ENCODE peak calls at places on chromosomes 11 and 22, in six cellular contexts. L, T, X, K, G and E are unnamed samples.

GRCh38 chr22:50169774-50170341 is 673 bp upstream of the PANX2 start:
- DNase-seq in L (peak; percentile 9), T (no peak), X (peak; percentile 46), K (no peak), G (peak; percentile 49), E (peak; percentile 63)

GRCh38 chr11:25981998-25982397 is 349.9 kb upstream of the ANO3 start:
- DNase-seq in L (no peak), T (peak; percentile 41), X (no peak), K (no peak), G (peak; percentile 53), E (peak; percentile 39)

GRCh38 chr22:44505796-44506354 is 7.8 kb upstream of the RTL6 start:
- DNase-seq in L (no peak), T (no peak), X (no peak), K (no peak), G (no peak), E (no peak)

GRCh38 chr11:73205666-73206343 is 12.3 kb upstream of the P2RY2 start:
- DNase-seq in L (no peak), T (no peak), X (no peak), K (no peak), G (no peak), E (no peak)

GRCh38 chr11:35246725-35247124 is 107.8 kb downstream of the CD44 start:
- DNase-seq in L (no peak), T (no peak), X (peak; percentile 17), K (no peak), G (peak; percentile 75), E (no peak)

GRCh38 chr11:104609297-104609696 is 289.0 kb downstream of the CASP12 start:
- DNase-seq in L (peak; percentile 23), T (peak; percentile 27), X (no peak), K (no peak), G (peak; percentile 66), E (peak; percentile 11)

GRCh38 chr22:44891791-44892190 is 118.0 kb downstream of the PHF21B start:
- DNase-seq in L (no peak), T (no peak), X (no peak), K (no peak), G (no peak), E (no peak)

GRCh38 chr11:74685905-74686304 is 45.3 kb downstream of the CHRDL2 start:
- DNase-seq in L (no peak), T (no peak), X (no peak), K (no peak), G (no peak), E (no peak)

GRCh38 chr22:39916496-39916895 is 15.6 kb downstream of the GRAP2 start:
- DNase-seq in L (no peak), T (no peak), X (no peak), K (no peak), G (no peak), E (no peak)

GRCh38 chr11:1880746-1881441 is 10.8 kb downstream of the PRR33 start:
- DNase-seq in L (no peak), T (no peak), X (no peak), K (peak; percentile 19), G (no peak), E (no peak)

GRCh38 chr11:1881442-1882264 is 10.0 kb downstream of the PRR33 start:
- DNase-seq in L (no peak), T (no peak), X (no peak), K (peak; percentile 79), G (no peak), E (no peak)

GRCh38 chr11:1879342-1879940 is 12.3 kb downstream of the PRR33 start:
- DNase-seq in L (no peak), T (no peak), X (no peak), K (peak; percentile 24), G (no peak), E (no peak)

GRCh38 chr11:1878134-1879031 is 13.3 kb downstream of the PRR33 start:
- DNase-seq in L (no peak), T (no peak), X (no peak), K (peak; percentile 64), G (no peak), E (no peak)

GRCh38 chr11:1879941-1880720 is 11.6 kb downstream of the PRR33 start:
- DNase-seq in L (no peak), T (no peak), X (no peak), K (peak; percentile 84), G (no peak), E (no peak)
- H3K4me1 ChIP-seq in L (peaks cover 12% of the 10 kb centered on the region), T (peaks cover 5% of the 10 kb centered on the region), X (no peaks in the 10 kb centered on the region), K (peaks cover 80% of the 10 kb centered on the region), G (no peaks in the 10 kb centered on the region), E (no peaks in the 10 kb centered on the region)

DNA sequence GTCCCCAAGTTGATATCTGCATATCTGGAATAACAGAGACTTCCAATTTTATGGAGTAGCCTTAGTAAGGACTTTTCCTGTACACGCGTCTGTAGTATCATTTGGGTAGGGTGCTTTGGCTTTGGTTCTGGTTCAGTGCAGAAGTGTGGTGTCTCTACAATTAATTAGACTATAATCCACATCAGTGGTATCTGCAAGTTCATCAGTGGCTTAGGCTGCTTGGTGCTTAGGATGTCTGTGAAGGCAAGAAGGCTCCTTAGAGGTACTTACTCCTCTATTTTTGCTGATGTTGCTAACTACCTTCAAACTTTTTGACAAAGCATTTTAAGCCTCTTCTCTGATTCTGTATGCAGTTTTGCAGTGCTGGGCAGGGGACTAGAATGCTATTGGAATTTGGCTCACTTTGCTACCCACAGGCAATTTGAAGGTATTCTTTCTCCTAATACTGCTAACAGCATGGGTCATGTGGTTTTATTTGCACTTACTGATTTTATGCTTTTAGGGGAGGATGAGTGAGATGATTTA is 49.4 kb downstream of the KCNQ1OT1 start:
- DNase-seq in L (no peak), T (no peak), X (no peak), K (no peak), G (no peak), E (no peak)
- H3K9me3 ChIP-seq in L (peaks cover 12% of the 10 kb centered on the region), T (peaks cover 31% of the 10 kb centered on the region), X (peaks cover 55% of the 10 kb centered on the region), K (peaks cover 100% of the 10 kb centered on the region), G (no peaks in the 10 kb centered on the region), E (no peaks in the 10 kb centered on the region)

DNA sequence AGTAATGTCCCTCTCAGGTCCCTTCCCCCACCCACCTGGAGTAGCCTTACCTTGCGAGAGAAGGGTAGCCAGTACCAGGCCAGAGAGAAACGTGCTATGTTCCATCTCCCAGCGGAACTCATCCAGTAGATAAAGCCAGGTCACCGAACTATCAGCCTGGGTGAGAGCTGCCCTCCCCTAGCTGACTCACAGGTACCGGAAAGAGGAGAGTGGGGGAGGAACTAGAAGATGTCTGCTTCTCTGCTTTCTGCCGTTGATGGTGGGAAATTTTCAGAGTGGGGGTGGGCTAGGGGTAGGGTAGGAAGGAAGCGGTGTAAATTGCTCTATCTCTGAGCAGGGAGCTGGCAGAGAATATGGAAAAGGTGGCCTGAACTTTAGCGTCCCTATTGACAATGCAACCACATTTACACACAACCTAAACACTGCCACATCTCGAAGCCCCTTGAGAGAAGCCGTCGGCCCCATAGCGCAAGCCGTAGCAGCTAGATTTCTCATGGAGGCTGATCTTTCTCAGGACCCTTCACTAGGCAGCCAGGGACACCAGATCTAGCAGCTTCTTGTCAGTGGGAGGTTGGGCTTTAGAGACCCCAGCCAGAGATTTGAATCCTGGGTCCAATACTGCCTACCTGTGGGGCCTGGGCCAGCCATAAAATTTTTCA is at the start of gene CD3D:
- DNase-seq in L (peak; percentile 79), T (no peak), X (no peak), K (no peak), G (no peak), E (no peak)
- H3K4me3 ChIP-seq in L (peak within 1 kb of the TSS; percentile 92), T (no peak within 1 kb of the TSS), X (no peak within 1 kb of the TSS), K (no peak within 1 kb of the TSS), G (no peak within 1 kb of the TSS), E (no peak within 1 kb of the TSS)

DNA sequence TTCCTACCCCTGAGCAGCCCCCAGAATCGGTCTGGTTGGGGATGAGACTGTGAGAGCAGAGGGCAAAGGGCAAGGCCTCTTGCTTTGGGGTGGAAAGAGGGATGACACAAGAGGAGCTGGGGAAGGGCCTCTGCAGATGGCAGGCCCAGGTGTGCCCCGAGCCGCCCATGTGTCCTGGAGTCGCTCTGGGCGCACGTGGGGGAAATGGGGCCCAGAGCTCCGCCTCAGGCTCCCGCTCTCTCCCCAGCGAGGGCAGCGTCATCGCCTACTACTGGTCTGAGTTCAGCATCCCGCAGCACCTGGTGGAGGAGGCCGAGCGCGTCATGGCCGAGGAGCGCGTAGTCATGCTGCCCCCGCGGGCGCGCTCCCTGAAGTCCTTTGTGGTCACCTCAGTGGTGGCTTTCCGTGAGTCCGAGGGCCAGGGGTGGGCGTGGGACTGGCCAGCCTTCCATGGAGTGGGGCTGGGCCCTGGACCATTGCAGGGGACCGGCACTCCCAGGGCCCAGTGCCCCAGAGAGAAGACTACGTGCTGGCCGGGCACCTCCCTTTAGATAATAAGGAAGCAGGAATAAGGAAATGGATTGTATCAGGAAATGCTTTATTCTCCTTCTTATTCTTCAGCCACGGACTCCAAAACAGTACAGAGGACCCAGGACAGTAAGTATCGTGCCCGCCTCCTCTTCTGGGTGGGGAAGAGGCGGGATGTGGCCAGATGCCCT is 30.1 kb downstream of the ST14 start:
- DNase-seq in L (no peak), T (no peak), X (no peak), K (no peak), G (no peak), E (no peak)
- H3K4me1 ChIP-seq in L (no peaks in the 10 kb centered on the region), T (no peaks in the 10 kb centered on the region), X (no peaks in the 10 kb centered on the region), K (peaks cover 6% of the 10 kb centered on the region), G (no peaks in the 10 kb centered on the region), E (no peaks in the 10 kb centered on the region)

DNA sequence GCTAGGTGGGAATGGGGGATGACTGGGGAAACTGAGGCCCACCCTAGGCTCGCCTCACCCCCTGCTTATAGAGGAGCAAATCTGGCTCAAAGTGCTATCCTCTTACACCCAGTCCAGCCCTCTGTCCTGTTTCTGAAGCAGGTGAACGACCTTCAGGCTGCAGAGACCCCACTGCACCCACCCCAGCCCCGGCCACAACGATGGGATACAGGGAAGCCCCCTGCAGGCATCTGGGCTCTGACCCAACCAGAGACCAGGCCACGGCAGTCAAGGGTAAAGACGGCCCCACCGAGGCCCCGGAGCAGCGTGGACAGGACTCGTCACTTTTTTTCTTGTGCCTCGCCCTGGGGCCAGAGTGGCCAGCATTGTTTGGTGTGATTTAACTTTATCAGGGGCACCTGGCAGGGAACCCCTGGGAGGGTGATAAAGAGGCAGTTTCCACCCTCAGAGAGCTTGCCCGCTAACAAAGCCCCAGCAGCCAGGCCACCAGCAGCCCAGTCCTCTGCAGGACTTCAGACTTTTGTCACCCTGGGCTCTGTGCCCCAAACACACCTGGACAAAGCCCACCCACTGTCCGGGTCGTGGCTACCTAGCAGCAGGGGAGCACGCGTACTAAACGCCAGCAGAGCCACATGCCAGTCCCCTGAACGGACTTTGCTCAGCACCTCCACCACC is 612.6 kb downstream of the TBC1D22A start:
- DNase-seq in L (no peak), T (no peak), X (no peak), K (no peak), G (no peak), E (no peak)
- H3K9me3 ChIP-seq in L (no peaks in the 10 kb centered on the region), T (peaks cover 37% of the 10 kb centered on the region), X (no peaks in the 10 kb centered on the region), K (no peaks in the 10 kb centered on the region), G (no peaks in the 10 kb centered on the region), E (no peaks in the 10 kb centered on the region)

GRCh38 chr11:102047305-102047924 is at the start of gene CFAP300:
- DNase-seq in L (no peak), T (peak; percentile 43), X (no peak), K (peak; percentile 92), G (peak; percentile 70), E (peak; percentile 27)
- H3K4me3 ChIP-seq in L (peak within 1 kb of the TSS; percentile 23), T (peak within 1 kb of the TSS; percentile 85), X (peak within 1 kb of the TSS; percentile 39), K (peak within 1 kb of the TSS; percentile 70), G (peak within 1 kb of the TSS; percentile 35), E (peak within 1 kb of the TSS; percentile 14)